ENCODE peak calls at places on chromosome 19, in five cellular contexts. M, G, Y, D and R are unnamed samples.

GRCh38 chr19:46849610-46850009 is 1.0 kb downstream of the AP2S1 start:
- DNase-seq in M (no peak), G (no peak), Y (peak), D (no peak), R (peak)

GRCh38 chr19:307111-307531 is 15.9 kb upstream of the PLPP2 start:
- DNase-seq in M (no peak), G (no peak), Y (no peak), D (no peak), R (no peak)

GRCh38 chr19:610801-611505 is 21.3 kb downstream of the HCN2 start:
- DNase-seq in M (peak), G (peak), Y (no peak), D (peak), R (no peak)

GRCh38 chr19:10655457-10656312 is 1.5 kb downstream of the ILF3 start:
- DNase-seq in M (peak), G (no peak), Y (peak), D (peak), R (no peak)

GRCh38 chr19:35318679-35319448 is 10.1 kb upstream of the CD22 start:
- DNase-seq in M (no peak), G (peak), Y (no peak), D (peak), R (no peak)

GRCh38 chr19:40762754-40763153 is 11.8 kb downstream of the SNRPA start:
- DNase-seq in M (no peak), G (no peak), Y (no peak), D (no peak), R (no peak)

GRCh38 chr19:46408611-46409039 is 4.7 kb downstream of the CCDC8 start:
- DNase-seq in M (peak), G (peak), Y (no peak), D (peak), R (peak)

GRCh38 chr19:28426902-28427232 is 786.1 kb downstream of the UQCRFS1 start:
- DNase-seq in M (no peak), G (no peak), Y (no peak), D (no peak), R (no peak)

DNA sequence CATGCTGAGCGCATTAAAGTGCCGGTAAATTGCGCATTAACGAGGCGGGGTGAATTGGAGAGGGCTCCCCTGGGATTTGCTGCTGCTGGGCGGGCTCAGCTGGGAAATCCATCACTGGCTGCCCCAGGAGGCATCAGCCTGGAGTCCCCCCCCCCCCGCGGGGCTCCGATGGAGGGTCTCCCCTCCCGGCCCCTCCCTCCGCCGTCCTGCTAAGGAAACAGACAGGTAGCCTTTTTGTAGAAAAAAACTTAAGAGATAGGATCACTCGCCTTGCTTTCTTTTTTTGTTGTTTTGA is 6.8 kb downstream of the TLE6 start:
- DNase-seq in M (no peak), G (no peak), Y (no peak), D (no peak), R (peak)
- H3K4me3 ChIP-seq in M (peak), G (peak), Y (peak), D (peak), R (peak)

GRCh38 chr19:18586311-18586710 is 2.3 kb upstream of the REX1BD start:
- DNase-seq in M (no peak), G (no peak), Y (no peak), D (no peak), R (no peak)
- TF ChIP-seq CTCF in M (no peak), G (no peak), Y (no peak), D (no peak), R (no peak)

GRCh38 chr19:50268046-50268445 is 61.1 kb downstream of the KCNC3 start:
- DNase-seq in M (no peak), G (no peak), Y (no peak), D (no peak), R (no peak)

GRCh38 chr19:50268501-50268900 is 60.7 kb downstream of the KCNC3 start:
- DNase-seq in M (no peak), G (no peak), Y (no peak), D (no peak), R (no peak)

GRCh38 chr19:50266896-50267295 is 62.3 kb downstream of the KCNC3 start:
- DNase-seq in M (no peak), G (no peak), Y (peak), D (no peak), R (no peak)

GRCh38 chr19:50272263-50272897 is 56.8 kb downstream of the KCNC3 start:
- DNase-seq in M (no peak), G (no peak), Y (no peak), D (no peak), R (no peak)

DNA sequence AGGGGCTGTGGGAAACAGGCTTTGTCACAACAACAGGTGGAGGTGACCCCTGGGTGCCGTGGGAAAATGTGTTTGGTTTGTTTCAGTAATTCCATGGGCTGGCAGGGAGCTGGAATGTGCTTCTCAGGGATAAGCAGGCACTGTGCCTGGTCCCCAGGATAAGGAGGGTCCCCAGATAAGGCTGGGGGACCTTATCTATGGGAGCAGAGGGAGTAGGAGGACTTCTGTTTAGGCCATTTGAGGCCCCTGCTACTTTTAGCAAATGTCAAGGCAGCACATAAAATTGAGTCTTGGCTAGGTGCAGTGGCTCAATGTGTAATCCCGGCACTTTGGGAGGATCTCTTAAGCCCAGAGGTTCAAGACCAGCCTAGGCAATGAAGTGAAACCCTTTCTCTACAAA is 59.5 kb downstream of the KCNC3 start:
- DNase-seq in M (no peak), G (no peak), Y (no peak), D (no peak), R (no peak)
- H3K27ac ChIP-seq in M (no peak), G (no peak), Y (no peak), D (no peak), R (no peak)

DNA sequence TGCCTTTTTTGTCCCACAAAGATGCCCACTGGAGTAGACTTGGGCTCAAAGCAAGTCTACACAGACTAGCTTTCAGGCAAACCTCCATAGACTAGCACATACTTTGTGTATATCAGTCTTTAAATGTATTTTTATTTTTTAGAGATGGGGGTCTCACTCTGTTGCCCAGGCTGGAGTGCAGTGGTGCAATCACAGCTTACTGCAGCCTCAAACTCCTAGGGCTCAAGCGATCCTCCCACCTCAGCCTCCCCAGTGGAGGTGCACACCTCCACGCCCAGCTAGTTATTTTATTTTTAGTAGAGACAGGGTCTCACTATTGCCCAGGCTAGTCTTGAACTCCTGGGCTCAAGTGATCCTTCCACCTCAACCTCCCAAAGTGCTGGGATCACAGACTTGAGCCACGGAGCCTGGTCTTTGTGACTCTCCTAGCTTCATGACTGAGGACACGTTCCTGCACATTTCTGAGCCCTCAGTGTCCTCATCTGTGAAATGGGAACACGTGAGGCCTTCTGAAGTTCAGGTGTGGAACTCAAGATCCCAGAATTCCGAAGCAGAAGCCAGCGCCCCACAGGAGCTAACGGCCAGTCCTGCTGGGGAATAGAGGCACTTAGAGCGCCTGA is 5.1 kb upstream of the TPM4 start:
- DNase-seq in M (no peak), G (no peak), Y (no peak), D (no peak), R (no peak)
- H3K4me3 ChIP-seq in M (no peak), G (no peak), Y (no peak), D (no peak), R (peak)

DNA sequence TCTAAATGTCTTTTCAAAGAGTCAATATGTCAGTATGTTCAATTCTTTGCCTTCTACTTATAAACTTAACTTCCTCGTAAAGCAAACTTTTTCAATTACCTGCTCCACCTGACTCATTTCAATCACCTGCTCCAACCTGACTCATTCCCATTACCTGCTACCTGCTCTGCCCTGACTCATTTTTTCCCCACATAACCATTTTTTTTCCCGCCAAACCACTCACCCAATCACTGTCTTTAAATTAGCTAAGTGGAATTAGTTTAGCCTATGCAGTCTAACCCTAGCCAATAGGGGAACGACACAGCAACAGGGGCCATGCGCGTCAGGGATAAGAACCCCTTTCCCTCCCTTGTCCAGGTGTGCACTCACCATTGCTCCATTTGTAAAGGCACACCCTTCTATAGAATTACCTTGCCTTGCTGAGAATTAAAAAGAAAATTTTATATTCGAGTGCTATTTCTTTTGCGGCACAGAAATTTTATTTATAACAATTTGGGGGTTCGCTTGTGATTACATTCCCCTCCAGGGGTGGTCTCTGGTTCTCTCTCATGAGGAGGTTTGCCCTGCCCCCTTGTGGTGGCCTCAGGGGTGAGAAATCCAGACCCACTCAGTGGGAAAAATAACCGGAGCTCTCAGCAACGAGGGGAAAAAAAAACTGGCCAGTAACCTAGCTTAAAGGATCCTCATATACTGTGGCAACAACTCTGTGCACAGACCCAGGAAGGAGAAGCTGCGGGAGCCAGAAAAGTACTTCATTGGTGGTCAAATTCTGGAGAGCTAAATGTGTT is 193.1 kb downstream of the ZNF486 start:
- DNase-seq in M (peak), G (no peak), Y (peak), D (no peak), R (no peak)
- TF ChIP-seq CTCF in M (peak), G (no peak), Y (peak), D (no peak), R (no peak)

DNA sequence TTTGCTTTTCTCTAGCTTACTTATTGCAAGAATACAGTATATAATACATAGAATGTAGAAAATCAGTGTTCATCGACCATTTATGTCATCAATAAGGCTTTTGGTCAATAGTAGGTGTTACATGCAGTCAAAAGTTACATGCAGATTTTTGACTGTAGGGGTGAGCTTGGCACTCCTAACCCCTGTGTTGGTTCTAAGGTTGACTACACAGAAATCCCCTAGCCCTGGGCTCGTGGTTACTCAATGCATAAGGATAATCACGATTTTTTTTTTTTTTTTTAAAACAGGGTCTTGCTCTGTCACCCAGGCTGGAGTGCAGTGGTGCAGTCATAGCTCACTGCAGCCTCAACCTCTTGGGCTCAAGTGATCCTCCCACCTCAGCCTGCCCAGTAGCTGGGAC is 4.0 kb upstream of the NWD1 start:
- DNase-seq in M (no peak), G (no peak), Y (no peak), D (no peak), R (no peak)
- H3K27ac ChIP-seq in M (no peak), G (no peak), Y (no peak), D (no peak), R (no peak)